ENCODE peak calls at places on chromosome 12, in six cellular contexts. I is heart left ventricle, G is lung, D is breast epithelium, O is cardiac muscle cell, M is neural progenitor cell. R is an unnamed sample.

GRCh38 chr12:39236994-39237393 is 205.9 kb downstream of the KIF21A start:
- DNase-seq in I (no peak), G (no peak), D (no peak), O (peak), M (no peak), R (peak)

GRCh38 chr12:106753526-106753925 is 21.0 kb upstream of the RIC8B start:
- DNase-seq in I (no peak), G (no peak), D (no peak), O (no peak), M (no peak), R (no peak)

GRCh38 chr12:94150483-94151225 is 2.3 kb downstream of the PLXNC1 start:
- DNase-seq in I (no peak), G (no peak), D (no peak), O (peak), M (peak), R (no peak)

GRCh38 chr12:4214912-4215861 is 58.4 kb upstream of the CCND2 start:
- DNase-seq in I (peak), G (peak), D (no peak), O (peak), M (no peak), R (peak)

GRCh38 chr12:79983492-79983891 is 48.6 kb upstream of the PPP1R12A start:
- DNase-seq in I (no peak), G (no peak), D (no peak), O (peak), M (no peak), R (peak)

GRCh38 chr12:94844452-94844851 is 159.0 kb downstream of the NDUFA12 start:
- DNase-seq in I (no peak), G (no peak), D (no peak), O (no peak), M (no peak), R (no peak)

GRCh38 chr12:110741795-110742717 is 635 bp downstream of the PPP1CC start:
- DNase-seq in I (peak), G (no peak), D (peak), O (peak), M (peak), R (peak)

GRCh38 chr12:122994781-122995502 is 14.5 kb downstream of the ARL6IP4 start:
- DNase-seq in I (no peak), G (no peak), D (no peak), O (no peak), M (no peak), R (no peak)

GRCh38 chr12:119940881-119941280 is 48.2 kb upstream of the BICDL1 start:
- DNase-seq in I (no peak), G (no peak), D (no peak), O (peak), M (no peak), R (peak)

GRCh38 chr12:77685906-77686305 is 144.8 kb upstream of the NAV3 start:
- DNase-seq in I (no peak), G (no peak), D (no peak), O (no peak), M (no peak), R (no peak)

GRCh38 chr12:104272938-104273337 is 30.6 kb upstream of the EID3 start:
- DNase-seq in I (no peak), G (no peak), D (no peak), O (peak), M (no peak), R (no peak)

GRCh38 chr12:72081787-72082186 is 143.1 kb downstream of the TPH2 start:
- DNase-seq in I (no peak), G (no peak), D (no peak), O (peak), M (peak), R (no peak)

GRCh38 chr12:124136796-124137195 is 158.1 kb upstream of the RFLNA start:
- DNase-seq in I (no peak), G (no peak), D (no peak), O (no peak), M (no peak), R (no peak)

GRCh38 chr12:105670664-105671063 is 340.2 kb downstream of the C12orf75 start:
- DNase-seq in I (no peak), G (peak), D (no peak), O (peak), M (no peak), R (peak)

GRCh38 chr12:81542621-81543020 is 216.5 kb downstream of the PPFIA2 start:
- DNase-seq in I (no peak), G (no peak), D (no peak), O (no peak), M (no peak), R (peak)

GRCh38 chr12:53980448-53981388 is 4.2 kb upstream of the HOXC10 start:
- DNase-seq in I (no peak), G (no peak), D (no peak), O (no peak), M (no peak), R (no peak)
- H3K4me3 ChIP-seq in I (no peak), G (no peak), D (no peak), O (no peak), M (no peak), R (no peak)

GRCh38 chr12:45124485-45125155 is 73.7 kb upstream of the DBX2 start:
- DNase-seq in I (no peak), G (no peak), D (no peak), O (no peak), M (peak), R (no peak)

GRCh38 chr12:45128637-45129036 is 77.7 kb upstream of the DBX2 start:
- DNase-seq in I (no peak), G (no peak), D (no peak), O (no peak), M (no peak), R (no peak)

GRCh38 chr12:45125997-45126396 is 75.1 kb upstream of the DBX2 start:
- DNase-seq in I (no peak), G (no peak), D (no peak), O (no peak), M (no peak), R (no peak)

GRCh38 chr12:45121224-45121623 is 70.3 kb upstream of the DBX2 start:
- DNase-seq in I (no peak), G (no peak), D (no peak), O (no peak), M (no peak), R (no peak)

DNA sequence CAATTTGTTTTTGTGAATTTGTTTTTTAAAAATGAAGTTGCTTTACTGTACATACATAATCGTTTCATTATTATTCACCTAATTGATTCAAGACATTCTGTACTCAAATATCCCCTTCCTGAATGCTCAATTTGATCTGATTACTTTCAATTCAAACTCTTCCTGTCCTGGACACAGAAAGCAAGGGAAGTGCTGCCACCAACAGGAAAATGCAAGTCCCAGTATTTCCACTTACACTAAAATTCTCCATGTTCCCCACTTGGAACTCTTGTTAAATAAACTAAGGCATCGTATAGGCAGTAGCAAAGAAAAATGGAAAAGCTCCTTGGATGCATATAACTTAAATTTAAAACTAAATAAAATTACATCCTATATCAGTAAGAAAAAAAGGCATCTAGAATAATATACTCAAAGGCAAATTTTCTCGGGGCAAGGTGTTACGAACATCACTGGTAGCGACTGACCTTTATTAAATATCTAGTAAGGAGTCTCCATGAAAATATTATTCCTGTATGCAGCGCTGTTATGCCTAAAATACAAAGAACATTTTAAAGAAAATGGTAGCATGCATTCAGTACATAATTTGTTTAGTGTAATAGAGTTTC is 72.0 kb upstream of the DBX2 start:
- DNase-seq in I (no peak), G (no peak), D (no peak), O (peak), M (peak), R (peak)
- TF ChIP-seq CTCF in I (peak), G (no peak), D (peak), O (peak), M (peak), R (peak)

DNA sequence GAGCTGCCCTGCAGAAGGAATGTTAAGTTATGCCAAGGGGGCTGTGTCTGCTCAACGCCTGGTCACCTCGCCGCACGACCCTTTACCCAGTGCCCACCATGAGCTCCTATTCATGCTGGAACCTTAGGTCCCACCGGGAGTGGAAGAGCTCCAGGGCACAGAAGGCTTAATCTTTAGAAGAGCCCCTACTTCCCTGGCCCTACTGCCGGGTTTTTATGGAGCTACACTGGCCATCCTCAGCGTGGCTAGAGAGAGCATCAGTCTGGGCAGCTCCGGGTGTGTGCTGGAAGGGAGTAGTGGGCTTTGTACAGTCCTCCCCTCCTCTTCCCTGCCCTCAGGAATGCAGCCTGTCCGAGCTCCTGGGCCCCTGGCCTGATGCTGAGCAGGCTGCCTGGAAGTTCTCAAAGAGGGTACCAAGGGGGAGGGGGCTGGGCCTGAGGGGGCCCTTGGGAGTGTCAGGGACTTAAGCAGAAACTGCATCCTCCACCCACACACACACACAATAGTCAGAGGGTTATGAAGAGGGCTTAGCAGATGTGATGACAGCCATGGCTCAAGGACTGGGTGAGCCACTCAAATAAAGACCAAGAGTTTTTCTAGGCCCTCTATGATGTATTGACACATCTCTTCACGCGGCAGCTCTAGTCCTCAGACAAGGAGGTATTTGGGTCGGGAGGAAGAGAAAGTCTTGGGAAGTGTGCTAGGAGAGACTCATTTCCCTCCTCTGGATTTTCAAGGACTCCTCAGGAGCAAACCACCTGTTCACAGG is 16.4 kb upstream of the FIGNL2 start:
- DNase-seq in I (no peak), G (no peak), D (no peak), O (peak), M (peak), R (no peak)
- H3K4me3 ChIP-seq in I (peak), G (no peak), D (peak), O (peak), M (peak), R (no peak)

GRCh38 chr12:73935817-73936216 is 601.8 kb upstream of the ATXN7L3B start:
- DNase-seq in I (no peak), G (no peak), D (no peak), O (no peak), M (peak), R (peak)
- TF ChIP-seq CTCF in I (no peak), G (no peak), D (no peak), O (no peak), M (peak), R (peak)

DNA sequence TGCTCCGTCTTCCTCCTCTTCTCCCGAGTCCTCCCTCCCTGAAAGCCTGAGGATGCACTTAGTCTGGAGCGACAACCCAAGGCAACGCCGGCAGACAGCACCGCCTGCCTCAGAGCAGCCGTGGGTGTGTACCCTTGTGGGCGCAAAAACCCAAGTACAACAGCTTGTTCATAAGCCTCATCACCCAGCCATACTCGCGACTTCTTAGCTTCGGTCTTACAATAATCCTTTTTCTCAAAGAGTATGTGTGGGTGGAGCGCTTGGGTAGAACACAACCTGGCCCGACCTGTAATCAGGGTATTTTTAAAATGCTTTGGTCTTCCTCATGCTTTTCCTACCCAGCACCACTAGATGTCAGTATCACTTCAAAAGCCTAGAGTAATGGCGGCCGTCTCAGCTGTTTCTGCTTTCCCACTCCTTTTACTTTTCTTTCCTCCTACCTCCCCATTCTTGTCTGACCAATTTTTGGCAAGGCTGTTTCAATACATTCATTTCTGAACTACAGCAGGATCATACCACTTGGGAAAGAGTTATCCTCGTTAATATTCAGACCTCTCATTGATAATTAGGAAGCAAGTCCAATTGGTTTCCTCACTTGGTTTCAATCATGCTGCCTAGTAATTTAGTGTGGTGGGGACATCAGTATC is 198.9 kb downstream of the EPS8 start:
- DNase-seq in I (peak), G (peak), D (no peak), O (peak), M (peak), R (peak)
- H3K4me3 ChIP-seq in I (peak), G (no peak), D (peak), O (no peak), M (peak), R (peak)

R was measured in choroid plexus epithelial cell.